ENCODE peak calls at places on chromosomes 6 and 20, in four cellular contexts. I, F, C and M are unnamed samples.

GRCh38 chr6:165871571-165871970 is 208.5 kb upstream of the PDE10A start:
- DNase-seq in I (no peak), F (no peak), C (no peak), M (no peak)

GRCh38 chr6:90195094-90195793 is 101.4 kb downstream of the BACH2 start:
- DNase-seq in I (no peak), F (no peak), C (no peak), M (no peak)

GRCh38 chr6:9851541-9852380 is 563.1 kb downstream of the TFAP2A start:
- DNase-seq in I (no peak), F (peak; percentile 47), C (no peak), M (peak; percentile 52)

GRCh38 chr20:51749674-51750036 is 18.5 kb downstream of the ATP9A start:
- DNase-seq in I (no peak), F (no peak), C (no peak), M (peak; percentile 60)

GRCh38 chr20:59253325-59253724 is 47.1 kb upstream of the EDN3 start:
- DNase-seq in I (no peak), F (no peak), C (no peak), M (no peak)

GRCh38 chr20:37757550-37757949 is 63.7 kb downstream of the CTNNBL1 start:
- DNase-seq in I (no peak), F (no peak), C (no peak), M (no peak)

GRCh38 chr6:31094389-31094881 is 17.9 kb downstream of the C6orf15 start:
- DNase-seq in I (no peak), F (no peak), C (no peak), M (no peak)

GRCh38 chr20:18052856-18053255 is 4.9 kb downstream of the OVOL2 start:
- DNase-seq in I (no peak), F (no peak), C (no peak), M (no peak)

GRCh38 chr20:17648782-17649730 is 33.0 kb downstream of the RRBP1 start:
- DNase-seq in I (peak; percentile 27), F (no peak), C (no peak), M (peak; percentile 62)

GRCh38 chr6:150547511-150548222 is 52.0 kb upstream of the PLEKHG1 start:
- DNase-seq in I (no peak), F (no peak), C (peak; percentile 24), M (no peak)

GRCh38 chr20:54028276-54029011 is 42.0 kb downstream of the BCAS1 start:
- DNase-seq in I (no peak), F (no peak), C (no peak), M (no peak)

GRCh38 chr6:6148192-6148815 is 141.6 kb upstream of the NRN1 start:
- DNase-seq in I (no peak), F (no peak), C (no peak), M (no peak)

GRCh38 chr6:115969930-115970273 is 90.8 kb downstream of the FRK start:
- DNase-seq in I (no peak), F (no peak), C (no peak), M (no peak)

GRCh38 chr6:26054659-26054936 is 32.6 kb upstream of the HFE start:
- DNase-seq in I (no peak), F (no peak), C (no peak), M (no peak)

GRCh38 chr20:2173186-2173585 is 71.6 kb downstream of the STK35 start:
- DNase-seq in I (no peak), F (no peak), C (no peak), M (no peak)

GRCh38 chr6:41690541-41691330 is 44.7 kb downstream of the TFEB start:
- DNase-seq in I (no peak), F (no peak), C (no peak), M (no peak)

GRCh38 chr20:11646359-11646758 is 271.3 kb upstream of the BTBD3 start:
- DNase-seq in I (no peak), F (no peak), C (no peak), M (peak; percentile 9)

GRCh38 chr20:51387125-51387865 is 155.2 kb downstream of the NFATC2 start:
- DNase-seq in I (no peak), F (no peak), C (no peak), M (no peak)

GRCh38 chr6:27545271-27546046 is 72.6 kb upstream of the ZNF184 start:
- DNase-seq in I (peak; percentile 60), F (peak; percentile 84), C (peak; percentile 90), M (peak; percentile 93)

GRCh38 chr20:54148947-54149764 is 24.6 kb downstream of the CYP24A1 start:
- DNase-seq in I (no peak), F (no peak), C (peak; percentile 94), M (peak; percentile 99)

GRCh38 chr20:3041818-3042504 is 1.5 kb upstream of the GNRH2 start:
- DNase-seq in I (no peak), F (no peak), C (no peak), M (no peak)

GRCh38 chr6:160238786-160239751 is 19.6 kb downstream of the SLC22A2 start:
- DNase-seq in I (no peak), F (no peak), C (no peak), M (peak; percentile 77)

GRCh38 chr6:163679753-163680152 is 265.2 kb downstream of the QKI start:
- DNase-seq in I (no peak), F (no peak), C (no peak), M (no peak)

GRCh38 chr6:107179004-107179403 is 63.7 kb upstream of the BEND3 start:
- DNase-seq in I (no peak), F (no peak), C (no peak), M (no peak)

GRCh38 chr6:90896165-90896549 is 309.3 kb upstream of the MAP3K7 start:
- DNase-seq in I (no peak), F (no peak), C (no peak), M (no peak)

GRCh38 chr6:149425754-149426153 is 25.7 kb downstream of the SUMO4 start:
- DNase-seq in I (no peak), F (no peak), C (no peak), M (no peak)

GRCh38 chr6:28758046-28758817 is 165.6 kb downstream of the TRIM27 start:
- DNase-seq in I (peak; percentile 70), F (peak; percentile 77), C (peak; percentile 80), M (peak; percentile 88)

GRCh38 chr6:144284753-144285547 is at the start of gene UTRN:
- DNase-seq in I (peak; percentile 45), F (no peak), C (peak; percentile 74), M (peak; percentile 80)

GRCh38 chr6:122364084-122364483 is 35.4 kb upstream of the HSF2 start:
- DNase-seq in I (no peak), F (no peak), C (no peak), M (no peak)

GRCh38 chr6:109229536-109229935 is 134.2 kb downstream of the CEP57L1 start:
- DNase-seq in I (peak; percentile 33), F (no peak), C (no peak), M (peak; percentile 64)

GRCh38 chr20:18360601-18361000 is 72.3 kb downstream of the ZNF133 start:
- DNase-seq in I (no peak), F (no peak), C (no peak), M (no peak)

GRCh38 chr6:36442083-36442670 is 477 bp downstream of the PXT1 start:
- DNase-seq in I (no peak), F (no peak), C (no peak), M (no peak)

GRCh38 chr6:36442671-36443497 is at the start of the genes KCTD20 and PXT1:
- DNase-seq in I (peak; percentile 97), F (no peak), C (peak; percentile 86), M (peak; percentile 86)

GRCh38 chr6:36443951-36444428 is 1.2 kb downstream of the KCTD20 start:
- DNase-seq in I (peak; percentile 50), F (no peak), C (peak; percentile 48), M (peak; percentile 56)

GRCh38 chr6:36444470-36444869 is 1.7 kb downstream of the KCTD20 start:
- DNase-seq in I (no peak), F (no peak), C (no peak), M (no peak)

GRCh38 chr6:36443498-36443844 is 671 bp downstream of the KCTD20 start:
- DNase-seq in I (no peak), F (no peak), C (no peak), M (no peak)
- TF ChIP-seq JUN in I (no peak), F (no peak), C (no peak), M (no peak)

GRCh38 chr20:32019563-32020463 is 9.6 kb downstream of the CCM2L start:
- DNase-seq in I (no peak), F (no peak), C (no peak), M (no peak)

GRCh38 chr20:32019156-32019510 is 8.9 kb downstream of the CCM2L start:
- DNase-seq in I (peak; percentile 66), F (no peak), C (no peak), M (peak; percentile 27)

GRCh38 chr20:32017711-32018251 is 7.5 kb downstream of the CCM2L start:
- DNase-seq in I (peak; percentile 76), F (peak; percentile 85), C (peak; percentile 69), M (peak; percentile 46)

GRCh38 chr20:32021091-32021490 is 10.9 kb downstream of the CCM2L start:
- DNase-seq in I (no peak), F (no peak), C (no peak), M (no peak)

DNA sequence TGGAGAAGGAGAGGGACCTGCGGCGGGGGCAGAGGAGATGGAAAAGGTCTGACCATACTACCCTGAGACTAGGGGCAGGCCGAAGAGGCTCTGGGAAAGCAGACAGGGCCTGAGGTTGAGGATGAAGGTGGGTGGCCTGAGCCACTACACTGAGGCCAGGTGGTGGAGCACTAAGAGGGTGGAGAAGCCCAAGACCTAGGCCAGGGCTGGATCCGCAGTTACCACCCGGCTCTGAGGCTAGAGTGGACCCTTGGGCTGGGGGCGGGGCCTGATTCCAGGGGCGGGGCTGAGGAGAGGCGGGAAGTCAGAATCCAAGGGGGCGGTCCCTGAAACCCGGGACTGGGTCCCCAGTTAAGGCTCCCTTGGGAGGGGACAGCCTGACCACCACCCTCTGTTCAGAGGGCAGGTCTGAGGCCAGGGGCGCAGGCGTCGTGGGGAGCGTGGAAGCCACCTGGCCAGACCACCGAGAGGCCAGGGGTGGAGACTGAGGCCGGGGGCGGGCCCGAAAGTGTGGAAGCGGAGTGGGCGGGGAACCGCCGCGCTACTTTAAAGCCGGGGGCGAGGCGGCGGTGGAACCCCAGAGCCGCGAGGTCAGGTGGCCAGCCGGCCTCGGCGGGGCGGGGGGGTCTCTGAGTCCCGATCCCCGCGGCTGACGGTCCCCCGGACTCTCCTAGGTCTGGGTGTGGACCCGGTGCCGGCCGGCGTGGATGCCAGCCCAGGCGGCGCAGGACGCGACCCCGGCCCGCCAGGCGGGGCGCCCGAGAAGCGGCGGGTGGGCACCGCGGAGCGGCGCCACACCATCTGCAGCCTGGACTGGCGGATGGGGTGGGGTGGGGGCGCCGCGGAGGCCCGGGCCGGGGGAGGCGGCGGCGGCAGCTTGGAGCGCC is 8.3 kb downstream of the CCM2L start:
- DNase-seq in I (peak; percentile 88), F (peak; percentile 57), C (peak; percentile 76), M (peak; percentile 44)
- TF ChIP-seq POLR2A in I (no peak), F (peak; percentile 83), C (no peak), M (peak; percentile 21)

DNA sequence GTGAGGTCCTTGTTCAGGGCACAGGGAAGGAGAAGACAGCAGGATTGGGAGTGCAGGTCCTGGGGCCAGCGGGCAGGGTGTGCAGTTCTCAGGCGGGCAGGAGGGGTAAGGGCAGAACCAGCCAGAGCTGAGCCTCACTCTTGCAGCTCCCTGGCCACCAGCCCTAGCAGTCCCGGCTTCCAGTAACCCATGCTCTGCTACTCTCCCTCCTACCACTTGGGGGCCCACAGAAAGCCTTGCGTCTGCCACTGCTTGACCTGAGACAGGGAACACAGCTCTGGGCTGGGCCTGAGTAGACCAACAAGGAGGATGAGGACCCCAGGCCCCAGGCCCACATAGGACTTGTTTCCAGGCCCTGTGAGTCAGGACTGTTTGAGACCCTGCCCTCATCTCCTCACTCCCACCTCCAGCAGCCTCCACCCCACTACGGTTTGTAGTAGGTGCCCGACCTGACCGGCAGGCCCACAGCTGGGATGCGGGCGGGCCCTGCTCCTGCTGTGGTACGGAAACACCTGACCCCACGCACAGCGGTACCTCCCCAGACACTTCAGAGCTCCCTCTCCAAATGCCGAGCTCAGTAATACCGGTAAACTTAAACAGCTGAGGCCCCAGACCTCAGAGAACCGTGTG is 39.2 kb downstream of the KCNK5 start:
- DNase-seq in I (peak; percentile 58), F (peak; percentile 27), C (peak; percentile 40), M (peak; percentile 36)
- TF ChIP-seq MAFK in I (no peak), F (no peak), C (no peak), M (no peak)

GRCh38 chr20:49185071-49185757 is 2.9 kb downstream of the STAU1 start:
- DNase-seq in I (no peak), F (no peak), C (peak; percentile 93), M (peak; percentile 41)
- TF ChIP-seq JUN in I (no peak), F (no peak), C (no peak), M (no peak)